ENCODE peak calls at places on chromosomes 3 and 15, in nine cellular contexts. D, H, Q, I, P, W, K, U and M are unnamed samples.

GRCh38 chr3:5304789-5305680 is 117.5 kb downstream of the EDEM1 start:
- DNase-seq in W (peak), P (peak), K (no peak), D (peak), Q (no peak), H (no peak), I (no peak), U (peak), M (peak)

GRCh38 chr3:31399270-31399669 is 133.5 kb upstream of the STT3B start:
- DNase-seq in I (no peak), H (no peak), P (peak), K (no peak), Q (no peak), U (no peak), D (no peak), W (no peak), M (peak)

GRCh38 chr3:134407247-134407640 is 33.0 kb upstream of the AMOTL2 start:
- DNase-seq in K (no peak), Q (no peak), I (no peak), H (no peak), W (no peak), P (no peak), D (no peak), U (peak), M (no peak)

GRCh38 chr3:30347679-30348216 is 258.7 kb upstream of the TGFBR2 start:
- DNase-seq in P (peak), H (no peak), W (peak), D (no peak), U (peak), K (peak), I (no peak), Q (no peak), M (peak)

GRCh38 chr3:123338021-123338619 is 110.8 kb downstream of the ADCY5 start:
- DNase-seq in D (no peak), U (no peak), I (no peak), K (no peak), P (no peak), H (peak), Q (no peak), W (no peak), M (no peak)

GRCh38 chr15:68310178-68310810 is 32.7 kb downstream of the FEM1B start:
- DNase-seq in D (no peak), I (no peak), W (no peak), U (no peak), Q (peak), P (no peak), H (no peak), K (no peak), M (no peak)

GRCh38 chr3:55059027-55059629 is 131.3 kb upstream of the LRTM1 start:
- DNase-seq in P (no peak), Q (no peak), I (no peak), U (peak), H (no peak), W (peak), K (peak), D (no peak), M (no peak)

GRCh38 chr15:94677202-94677790 is 445.9 kb downstream of the MCTP2 start:
- DNase-seq in I (peak), Q (no peak), H (no peak), K (no peak), W (no peak), P (no peak), D (no peak), U (no peak), M (no peak)

GRCh38 chr3:33218072-33218445 is 551 bp downstream of the SUSD5 start:
- DNase-seq in I (no peak), U (no peak), K (peak), H (no peak), D (no peak), P (no peak), Q (no peak), W (peak), M (no peak)

GRCh38 chr3:51908026-51908425 is 4.9 kb upstream of the IQCF1 start:
- DNase-seq in K (no peak), U (no peak), Q (no peak), H (no peak), W (no peak), D (no peak), I (no peak), P (no peak), M (no peak)

GRCh38 chr3:145735631-145736030 is 425.4 kb downstream of the PLOD2 start:
- DNase-seq in W (no peak), Q (no peak), H (no peak), K (no peak), U (no peak), P (no peak), D (no peak), I (no peak), M (no peak)

GRCh38 chr3:177448987-177449975 is 252.0 kb upstream of the TBL1XR1 start:
- DNase-seq in K (peak), Q (no peak), U (peak), I (no peak), H (no peak), W (peak), D (no peak), P (peak), M (peak)

GRCh38 chr3:33372218-33373081 is 67.8 kb downstream of the UBP1 start:
- DNase-seq in D (peak), W (peak), Q (no peak), U (peak), I (peak), K (peak), H (no peak), P (peak), M (peak)

GRCh38 chr3:11074007-11074406 is 80.3 kb upstream of the HRH1 start:
- DNase-seq in P (peak), K (no peak), W (no peak), I (no peak), U (no peak), D (no peak), Q (no peak), H (no peak), M (no peak)

GRCh38 chr3:107496855-107497254 is 25.9 kb upstream of the BBX start:
- DNase-seq in W (no peak), D (no peak), Q (no peak), U (no peak), K (peak), H (no peak), P (no peak), I (no peak), M (no peak)

GRCh38 chr3:134449277-134449676 is 36.5 kb downstream of the ANAPC13 start:
- DNase-seq in Q (no peak), D (peak), W (peak), U (peak), K (no peak), I (peak), P (peak), H (no peak), M (peak)

GRCh38 chr3:72924055-72924454 is 36.2 kb downstream of the GXYLT2 start:
- DNase-seq in U (no peak), H (no peak), P (peak), I (no peak), D (no peak), K (no peak), Q (no peak), W (no peak), M (peak)
- TF ChIP-seq CTCF in U (no peak), H (no peak), P (peak), I (no peak), D (peak), K (no peak), Q (no peak), W (no peak), M (no peak)

DNA sequence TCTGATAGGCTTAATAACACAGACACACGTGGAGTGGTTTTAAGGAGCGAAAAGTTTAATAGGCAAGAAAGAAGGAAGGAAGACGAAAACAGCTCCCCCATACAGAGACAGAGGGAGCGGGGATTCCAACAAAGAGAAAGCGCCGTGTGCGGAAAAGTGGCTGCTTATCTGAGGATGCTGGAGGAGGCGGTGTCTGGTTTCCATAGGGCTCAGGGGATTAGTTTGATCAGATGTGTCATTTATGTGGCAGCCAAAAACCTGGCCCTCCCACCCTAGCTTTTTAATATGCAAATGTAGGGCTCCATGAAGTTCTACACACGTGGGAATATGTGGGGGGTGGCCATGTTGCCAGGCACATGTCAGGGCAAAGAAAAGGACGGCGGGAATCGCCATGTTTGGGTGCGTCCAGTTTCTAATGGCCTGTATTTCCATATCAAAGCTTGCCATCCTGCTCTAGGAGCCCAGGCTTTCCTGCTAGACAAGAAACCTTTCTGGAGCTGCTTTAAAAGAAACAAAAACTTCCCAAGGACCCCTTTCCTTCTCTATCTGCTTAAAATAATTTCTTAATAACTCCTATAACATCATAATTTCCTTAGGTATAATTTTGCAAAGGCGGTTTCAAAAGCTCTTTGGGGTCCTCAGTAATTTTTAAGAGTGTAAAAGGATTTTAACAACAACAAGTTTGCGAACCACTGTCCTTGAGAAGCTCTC is 749 bp upstream of the ZNF589 start:
- DNase-seq in K (no peak), W (no peak), D (no peak), U (no peak), H (no peak), I (no peak), P (no peak), Q (no peak), M (no peak)
- H3K4me3 ChIP-seq in K (peak), W (peak), D (peak), U (no peak), H (no peak), I (peak), P (peak), Q (peak), M (peak)

DNA sequence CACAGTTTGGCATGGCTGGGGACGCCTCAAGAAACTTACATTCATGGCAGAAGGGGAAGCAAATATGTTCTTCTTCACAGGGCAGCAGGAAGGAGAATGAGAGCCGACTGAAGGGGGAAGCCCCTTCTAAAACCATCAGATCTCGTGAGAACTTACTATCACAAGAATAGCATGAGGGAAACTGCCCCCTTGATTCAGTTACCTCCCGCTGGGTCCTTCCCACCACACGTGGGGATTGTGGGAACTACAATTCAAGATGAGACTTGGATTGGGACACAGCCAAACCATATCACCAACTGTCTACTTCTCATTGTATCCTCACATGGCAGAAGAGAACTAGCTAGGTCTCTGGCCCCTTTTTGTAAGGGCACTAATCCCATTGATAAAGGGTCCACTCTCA is 30.5 kb downstream of the CCDC32 start:
- DNase-seq in D (no peak), H (no peak), K (no peak), W (no peak), I (no peak), Q (no peak), P (no peak), U (no peak), M (no peak)
- TF ChIP-seq CTCF in D (no peak), H (no peak), K (no peak), W (no peak), I (no peak), Q (no peak), P (no peak), U (no peak), M (no peak)

GRCh38 chr3:152392474-152392873 is 123.7 kb downstream of the MBNL1 start:
- DNase-seq in U (no peak), I (no peak), P (no peak), D (no peak), H (no peak), K (no peak), Q (no peak), W (no peak), M (no peak)
- H3K4me3 ChIP-seq in U (no peak), I (no peak), P (no peak), D (no peak), H (no peak), K (no peak), Q (no peak), W (no peak), M (no peak)

GRCh38 chr3:26484140-26484539 is 138.4 kb upstream of the LRRC3B start:
- DNase-seq in U (no peak), I (no peak), P (peak), W (no peak), K (no peak), H (no peak), D (peak), Q (no peak), M (no peak)
- TF ChIP-seq CTCF in U (no peak), I (no peak), P (no peak), W (no peak), K (no peak), H (no peak), D (no peak), Q (no peak), M (no peak)

GRCh38 chr3:185282696-185283373 is 29.0 kb upstream of the EHHADH start:
- DNase-seq in D (peak), I (peak), W (peak), P (peak), Q (peak), U (peak), H (peak), K (peak), M (peak)
- H3K4me3 ChIP-seq in D (peak), I (peak), W (peak), P (peak), Q (peak), U (peak), H (peak), K (peak), M (peak)